ENCODE peak calls at places on chromosomes 5 and 9, in four cellular contexts. X is BJ; P is CD4-positive, alpha-beta T cell; B is progenitor cell of endocrine pancreas. F is an unnamed sample.
A peak's percentile ranks its signal among the peaks of the same experiment; 100 is the strongest.

GRCh38 chr5:158623971-158624370 is 475.7 kb downstream of the EBF1 start:
- DNase-seq in P (no peak), X (no peak), B (no peak), F (no peak)

GRCh38 chr9:696332-697090 is 145.0 kb upstream of the DMRT1 start:
- DNase-seq in B (no peak), X (no peak), P (no peak), F (no peak)

GRCh38 chr5:110681953-110682352 is 44.5 kb downstream of the TMEM232 start:
- DNase-seq in X (no peak), B (no peak), P (no peak), F (no peak)

GRCh38 chr5:71475788-71476384 is 20.4 kb downstream of the BDP1 start:
- DNase-seq in P (no peak), X (no peak), B (no peak), F (no peak)

GRCh38 chr5:81420039-81420667 is 26.2 kb upstream of the ACOT12 start:
- DNase-seq in P (no peak), B (no peak), X (peak; percentile 82), F (peak; percentile 90)

GRCh38 chr9:127554966-127555829 is 56.9 kb upstream of the STXBP1 start:
- DNase-seq in P (no peak), X (no peak), B (no peak), F (no peak)

GRCh38 chr5:111670826-111671492 is 86.0 kb downstream of the NREP start:
- DNase-seq in X (no peak), B (no peak), P (no peak), F (peak; percentile 84)

GRCh38 chr5:180810210-180811011 is 7.8 kb upstream of the MGAT1 start:
- DNase-seq in X (peak; percentile 65), P (peak; percentile 97), B (peak; percentile 91), F (no peak)

GRCh38 chr5:56409331-56410190 is 176.4 kb upstream of the ANKRD55 start:
- DNase-seq in B (no peak), X (no peak), P (no peak), F (peak; percentile 42)

GRCh38 chr9:95953986-95954385 is 78.5 kb downstream of the ERCC6L2 start:
- DNase-seq in P (no peak), B (no peak), X (no peak), F (no peak)

GRCh38 chr9:136052433-136052880 is 42.6 kb downstream of the NACC2 start:
- DNase-seq in P (no peak), B (no peak), X (no peak), F (peak; percentile 9)

GRCh38 chr9:7293091-7293490 is 506.5 kb downstream of the DMAC1 start:
- DNase-seq in X (no peak), B (no peak), P (no peak), F (no peak)

DNA sequence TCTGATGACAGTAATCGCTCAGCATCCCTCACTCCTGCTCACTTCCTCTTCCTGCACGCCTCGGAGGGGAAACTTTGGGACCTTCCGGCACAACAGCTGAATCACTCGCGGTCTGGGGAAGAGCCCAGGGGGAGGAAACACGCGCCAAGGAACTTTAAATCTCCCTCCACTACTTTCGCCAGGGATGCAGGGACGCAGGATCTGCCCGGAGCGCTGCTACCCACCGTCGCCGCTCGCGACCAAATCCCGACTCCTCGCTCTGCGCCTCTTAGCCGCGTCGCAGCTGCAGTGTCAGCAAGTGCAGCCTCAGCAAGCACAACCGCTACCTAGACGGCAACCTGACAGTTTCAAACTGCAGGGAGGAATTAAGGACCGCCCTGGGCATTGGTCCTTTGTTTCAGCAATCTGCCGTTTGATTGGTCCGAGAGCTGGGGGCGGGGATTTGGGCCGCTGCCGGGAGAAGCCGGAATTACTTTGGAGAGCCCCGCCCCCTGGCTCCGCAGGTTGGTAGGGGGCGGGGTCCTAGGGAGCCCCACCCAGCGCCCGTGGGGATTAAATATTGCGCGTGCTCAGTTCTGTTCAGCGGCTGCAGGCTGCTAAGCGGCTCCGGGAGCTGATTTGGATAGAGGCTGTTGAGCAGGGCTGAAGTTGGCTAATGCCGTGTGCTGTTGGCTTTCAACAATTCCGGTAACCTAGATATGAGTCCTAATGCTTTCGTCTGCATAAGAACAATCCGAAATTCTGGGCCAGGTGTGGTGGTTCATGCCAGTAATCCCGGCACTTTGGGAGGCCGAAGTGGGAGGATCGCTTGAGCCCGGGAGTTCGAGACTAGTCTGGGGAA is at the start of gene POC5:
- DNase-seq in P (peak; percentile 96), B (peak; percentile 95), X (peak; percentile 84), F (peak; percentile 80)
- TF ChIP-seq CTCF in P (no peak), B (no peak), X (no peak), F (no peak)

DNA sequence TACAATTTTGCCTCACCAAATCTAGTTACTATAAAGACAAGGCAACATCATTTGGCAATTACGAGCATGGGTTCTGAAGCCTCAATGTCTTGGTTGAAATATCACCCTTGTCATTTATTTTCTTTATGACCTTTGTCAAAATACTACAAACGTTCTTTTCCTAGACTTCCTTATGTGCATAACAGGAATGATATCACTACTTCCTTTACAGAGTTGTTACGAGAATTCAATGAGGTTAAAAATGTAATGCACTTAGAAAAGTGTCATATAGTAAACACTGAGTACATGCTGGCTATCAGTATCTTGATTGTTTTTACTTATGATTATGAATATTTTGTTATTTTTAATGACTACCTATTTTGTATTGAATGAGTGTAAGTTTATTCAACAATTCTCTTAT is 640.9 kb upstream of the CCNG1 start:
- DNase-seq in P (no peak), B (no peak), X (no peak), F (no peak)
- TF ChIP-seq CTCF in P (no peak), B (no peak), X (no peak), F (no peak)

GRCh38 chr9:4740623-4741364 is at the start of gene AK3:
- DNase-seq in B (peak; percentile 86), P (peak; percentile 77), X (peak; percentile 20), F (no peak)
- TF ChIP-seq CTCF in B (peak; percentile 41), P (no peak), X (peak; percentile 23), F (no peak)

GRCh38 chr9:79403495-79403894 is 168.3 kb upstream of the TLE4 start:
- DNase-seq in B (no peak), X (no peak), P (no peak), F (no peak)

GRCh38 chr9:79408617-79409016 is 163.1 kb upstream of the TLE4 start:
- DNase-seq in B (no peak), X (peak; percentile 36), P (no peak), F (peak; percentile 29)

GRCh38 chr9:79408200-79408599 is 163.6 kb upstream of the TLE4 start:
- DNase-seq in P (no peak), B (no peak), X (no peak), F (no peak)
- TF ChIP-seq CTCF in P (no peak), B (no peak), X (no peak), F (no peak)